ENCODE peak calls at places on chromosome 15, in eight cellular contexts. One of them, this sample, is unnamed.

GRCh38 chr15:67187351-67187854 is 67.1 kb downstream of the AAGAB start:
- DNase-seq in AG08396: peak
- DNase-seq in stimulated activated CD4-positive, alpha-beta T cell treated with anti-CD3 and anti-CD28 coated beads, Interleukin-2, amount 100 ng/mL, for 48 hours: no peak
- DNase-seq in posterior vena cava: no peak
- DNase-seq in SK-N-SH: peak
- DNase-seq in NCI-H1092 treated with DMSO at 0.1 percent for 48 hours: no peak
- DNase-seq in choroid plexus epithelial cell: peak
- DNase-seq in activated naive CD8-positive, alpha-beta T cell treated with anti-CD3 and anti-CD28 coated beads, Interleukin-2, amount 50 U/mL, for 24 hours: no peak
- DNase-seq in this sample: no peak

GRCh38 chr15:80234883-80235282 is 17.1 kb downstream of the CTXND1 start:
- DNase-seq in posterior vena cava: no peak
- DNase-seq in choroid plexus epithelial cell: peak
- DNase-seq in AG08396: peak
- DNase-seq in NCI-H1092 treated with DMSO at 0.1 percent for 48 hours: no peak
- DNase-seq in activated naive CD8-positive, alpha-beta T cell treated with anti-CD3 and anti-CD28 coated beads, Interleukin-2, amount 50 U/mL, for 24 hours: peak
- DNase-seq in SK-N-SH: no peak
- DNase-seq in stimulated activated CD4-positive, alpha-beta T cell treated with anti-CD3 and anti-CD28 coated beads, Interleukin-2, amount 100 ng/mL, for 48 hours: peak
- DNase-seq in this sample: peak

GRCh38 chr15:48466825-48467224 is 135.6 kb downstream of the DUT start:
- DNase-seq in posterior vena cava: no peak
- DNase-seq in NCI-H1092 treated with DMSO at 0.1 percent for 48 hours: no peak
- DNase-seq in choroid plexus epithelial cell: no peak
- DNase-seq in AG08396: no peak
- DNase-seq in SK-N-SH: no peak
- DNase-seq in activated naive CD8-positive, alpha-beta T cell treated with anti-CD3 and anti-CD28 coated beads, Interleukin-2, amount 50 U/mL, for 24 hours: no peak
- DNase-seq in stimulated activated CD4-positive, alpha-beta T cell treated with anti-CD3 and anti-CD28 coated beads, Interleukin-2, amount 100 ng/mL, for 48 hours: no peak
- DNase-seq in this sample: no peak

GRCh38 chr15:29043731-29044485 is 158.1 kb downstream of the APBA2 start:
- DNase-seq in posterior vena cava: no peak
- DNase-seq in stimulated activated CD4-positive, alpha-beta T cell treated with anti-CD3 and anti-CD28 coated beads, Interleukin-2, amount 100 ng/mL, for 48 hours: no peak
- DNase-seq in AG08396: peak
- DNase-seq in SK-N-SH: peak
- DNase-seq in activated naive CD8-positive, alpha-beta T cell treated with anti-CD3 and anti-CD28 coated beads, Interleukin-2, amount 50 U/mL, for 24 hours: no peak
- DNase-seq in choroid plexus epithelial cell: peak
- DNase-seq in NCI-H1092 treated with DMSO at 0.1 percent for 48 hours: no peak
- DNase-seq in this sample: no peak

GRCh38 chr15:37791693-37792092 is 142.7 kb upstream of the TMCO5A start:
- DNase-seq in NCI-H1092 treated with DMSO at 0.1 percent for 48 hours: no peak
- DNase-seq in choroid plexus epithelial cell: no peak
- DNase-seq in SK-N-SH: no peak
- DNase-seq in posterior vena cava: no peak
- DNase-seq in AG08396: no peak
- DNase-seq in stimulated activated CD4-positive, alpha-beta T cell treated with anti-CD3 and anti-CD28 coated beads, Interleukin-2, amount 100 ng/mL, for 48 hours: no peak
- DNase-seq in activated naive CD8-positive, alpha-beta T cell treated with anti-CD3 and anti-CD28 coated beads, Interleukin-2, amount 50 U/mL, for 24 hours: no peak
- DNase-seq in this sample: no peak

GRCh38 chr15:35561308-35561707 is 15.3 kb upstream of the DPH6 start:
- DNase-seq in activated naive CD8-positive, alpha-beta T cell treated with anti-CD3 and anti-CD28 coated beads, Interleukin-2, amount 50 U/mL, for 24 hours: no peak
- DNase-seq in stimulated activated CD4-positive, alpha-beta T cell treated with anti-CD3 and anti-CD28 coated beads, Interleukin-2, amount 100 ng/mL, for 48 hours: no peak
- DNase-seq in SK-N-SH: no peak
- DNase-seq in AG08396: no peak
- DNase-seq in NCI-H1092 treated with DMSO at 0.1 percent for 48 hours: no peak
- DNase-seq in posterior vena cava: no peak
- DNase-seq in choroid plexus epithelial cell: no peak
- DNase-seq in this sample: no peak

GRCh38 chr15:35329993-35330695 is 215.8 kb downstream of the DPH6 start:
- DNase-seq in posterior vena cava: no peak
- DNase-seq in AG08396: no peak
- DNase-seq in SK-N-SH: no peak
- DNase-seq in choroid plexus epithelial cell: no peak
- DNase-seq in activated naive CD8-positive, alpha-beta T cell treated with anti-CD3 and anti-CD28 coated beads, Interleukin-2, amount 50 U/mL, for 24 hours: no peak
- DNase-seq in stimulated activated CD4-positive, alpha-beta T cell treated with anti-CD3 and anti-CD28 coated beads, Interleukin-2, amount 100 ng/mL, for 48 hours: no peak
- DNase-seq in NCI-H1092 treated with DMSO at 0.1 percent for 48 hours: no peak
- DNase-seq in this sample: no peak

GRCh38 chr15:88202231-88202630 is 54.3 kb downstream of the NTRK3 start:
- DNase-seq in NCI-H1092 treated with DMSO at 0.1 percent for 48 hours: no peak
- DNase-seq in activated naive CD8-positive, alpha-beta T cell treated with anti-CD3 and anti-CD28 coated beads, Interleukin-2, amount 50 U/mL, for 24 hours: no peak
- DNase-seq in AG08396: no peak
- DNase-seq in choroid plexus epithelial cell: no peak
- DNase-seq in stimulated activated CD4-positive, alpha-beta T cell treated with anti-CD3 and anti-CD28 coated beads, Interleukin-2, amount 100 ng/mL, for 48 hours: no peak
- DNase-seq in posterior vena cava: no peak
- DNase-seq in SK-N-SH: no peak
- DNase-seq in this sample: no peak

GRCh38 chr15:82680200-82681102 is 29.2 kb downstream of the AP3B2 start:
- DNase-seq in choroid plexus epithelial cell: no peak
- DNase-seq in AG08396: no peak
- DNase-seq in NCI-H1092 treated with DMSO at 0.1 percent for 48 hours: peak
- DNase-seq in posterior vena cava: peak
- DNase-seq in stimulated activated CD4-positive, alpha-beta T cell treated with anti-CD3 and anti-CD28 coated beads, Interleukin-2, amount 100 ng/mL, for 48 hours: peak
- DNase-seq in SK-N-SH: peak
- DNase-seq in activated naive CD8-positive, alpha-beta T cell treated with anti-CD3 and anti-CD28 coated beads, Interleukin-2, amount 50 U/mL, for 24 hours: peak
- DNase-seq in this sample: peak

GRCh38 chr15:100043069-100043641 is 298.6 kb downstream of the ADAMTS17 start:
- DNase-seq in stimulated activated CD4-positive, alpha-beta T cell treated with anti-CD3 and anti-CD28 coated beads, Interleukin-2, amount 100 ng/mL, for 48 hours: no peak
- DNase-seq in SK-N-SH: no peak
- DNase-seq in posterior vena cava: no peak
- DNase-seq in NCI-H1092 treated with DMSO at 0.1 percent for 48 hours: no peak
- DNase-seq in activated naive CD8-positive, alpha-beta T cell treated with anti-CD3 and anti-CD28 coated beads, Interleukin-2, amount 50 U/mL, for 24 hours: no peak
- DNase-seq in AG08396: peak
- DNase-seq in choroid plexus epithelial cell: peak
- DNase-seq in this sample: no peak

GRCh38 chr15:92907880-92908279 is 7.8 kb downstream of the CHD2 start:
- DNase-seq in stimulated activated CD4-positive, alpha-beta T cell treated with anti-CD3 and anti-CD28 coated beads, Interleukin-2, amount 100 ng/mL, for 48 hours: no peak
- DNase-seq in posterior vena cava: peak
- DNase-seq in NCI-H1092 treated with DMSO at 0.1 percent for 48 hours: no peak
- DNase-seq in choroid plexus epithelial cell: peak
- DNase-seq in SK-N-SH: no peak
- DNase-seq in AG08396: peak
- DNase-seq in activated naive CD8-positive, alpha-beta T cell treated with anti-CD3 and anti-CD28 coated beads, Interleukin-2, amount 50 U/mL, for 24 hours: no peak
- DNase-seq in this sample: no peak

GRCh38 chr15:97081666-97082226 is 751.2 kb downstream of the NR2F2 start:
- DNase-seq in choroid plexus epithelial cell: peak
- DNase-seq in stimulated activated CD4-positive, alpha-beta T cell treated with anti-CD3 and anti-CD28 coated beads, Interleukin-2, amount 100 ng/mL, for 48 hours: no peak
- DNase-seq in activated naive CD8-positive, alpha-beta T cell treated with anti-CD3 and anti-CD28 coated beads, Interleukin-2, amount 50 U/mL, for 24 hours: no peak
- DNase-seq in AG08396: no peak
- DNase-seq in posterior vena cava: no peak
- DNase-seq in NCI-H1092 treated with DMSO at 0.1 percent for 48 hours: no peak
- DNase-seq in SK-N-SH: no peak
- DNase-seq in this sample: no peak

GRCh38 chr15:30924353-30924752 is 20.6 kb downstream of the FAN1 start:
- DNase-seq in choroid plexus epithelial cell: peak
- DNase-seq in activated naive CD8-positive, alpha-beta T cell treated with anti-CD3 and anti-CD28 coated beads, Interleukin-2, amount 50 U/mL, for 24 hours: no peak
- DNase-seq in SK-N-SH: no peak
- DNase-seq in NCI-H1092 treated with DMSO at 0.1 percent for 48 hours: no peak
- DNase-seq in stimulated activated CD4-positive, alpha-beta T cell treated with anti-CD3 and anti-CD28 coated beads, Interleukin-2, amount 100 ng/mL, for 48 hours: no peak
- DNase-seq in posterior vena cava: no peak
- DNase-seq in AG08396: peak
- DNase-seq in this sample: no peak

GRCh38 chr15:94930945-94931344 is 699.6 kb downstream of the MCTP2 start:
- DNase-seq in NCI-H1092 treated with DMSO at 0.1 percent for 48 hours: no peak
- DNase-seq in AG08396: no peak
- DNase-seq in stimulated activated CD4-positive, alpha-beta T cell treated with anti-CD3 and anti-CD28 coated beads, Interleukin-2, amount 100 ng/mL, for 48 hours: no peak
- DNase-seq in choroid plexus epithelial cell: no peak
- DNase-seq in SK-N-SH: no peak
- DNase-seq in activated naive CD8-positive, alpha-beta T cell treated with anti-CD3 and anti-CD28 coated beads, Interleukin-2, amount 50 U/mL, for 24 hours: no peak
- DNase-seq in posterior vena cava: no peak
- DNase-seq in this sample: no peak

GRCh38 chr15:95017950-95018349 is 786.6 kb downstream of the MCTP2 start:
- DNase-seq in activated naive CD8-positive, alpha-beta T cell treated with anti-CD3 and anti-CD28 coated beads, Interleukin-2, amount 50 U/mL, for 24 hours: no peak
- DNase-seq in stimulated activated CD4-positive, alpha-beta T cell treated with anti-CD3 and anti-CD28 coated beads, Interleukin-2, amount 100 ng/mL, for 48 hours: no peak
- DNase-seq in SK-N-SH: peak
- DNase-seq in AG08396: no peak
- DNase-seq in choroid plexus epithelial cell: no peak
- DNase-seq in NCI-H1092 treated with DMSO at 0.1 percent for 48 hours: no peak
- DNase-seq in posterior vena cava: peak
- DNase-seq in this sample: no peak

GRCh38 chr15:36622247-36622795 is 42.9 kb downstream of the CDIN1 start:
- DNase-seq in AG08396: no peak
- DNase-seq in stimulated activated CD4-positive, alpha-beta T cell treated with anti-CD3 and anti-CD28 coated beads, Interleukin-2, amount 100 ng/mL, for 48 hours: no peak
- DNase-seq in activated naive CD8-positive, alpha-beta T cell treated with anti-CD3 and anti-CD28 coated beads, Interleukin-2, amount 50 U/mL, for 24 hours: no peak
- DNase-seq in choroid plexus epithelial cell: no peak
- DNase-seq in SK-N-SH: no peak
- DNase-seq in NCI-H1092 treated with DMSO at 0.1 percent for 48 hours: no peak
- DNase-seq in posterior vena cava: no peak
- DNase-seq in this sample: no peak

GRCh38 chr15:39461536-39462140 is 119.2 kb upstream of the THBS1 start:
- DNase-seq in AG08396: no peak
- DNase-seq in NCI-H1092 treated with DMSO at 0.1 percent for 48 hours: no peak
- DNase-seq in SK-N-SH: no peak
- DNase-seq in posterior vena cava: peak
- DNase-seq in activated naive CD8-positive, alpha-beta T cell treated with anti-CD3 and anti-CD28 coated beads, Interleukin-2, amount 50 U/mL, for 24 hours: no peak
- DNase-seq in choroid plexus epithelial cell: peak
- DNase-seq in stimulated activated CD4-positive, alpha-beta T cell treated with anti-CD3 and anti-CD28 coated beads, Interleukin-2, amount 100 ng/mL, for 48 hours: no peak
- DNase-seq in this sample: no peak

GRCh38 chr15:63371297-63371918 is 10.2 kb downstream of the CA12 start:
- DNase-seq in choroid plexus epithelial cell: peak
- DNase-seq in stimulated activated CD4-positive, alpha-beta T cell treated with anti-CD3 and anti-CD28 coated beads, Interleukin-2, amount 100 ng/mL, for 48 hours: no peak
- DNase-seq in NCI-H1092 treated with DMSO at 0.1 percent for 48 hours: no peak
- DNase-seq in AG08396: no peak
- DNase-seq in activated naive CD8-positive, alpha-beta T cell treated with anti-CD3 and anti-CD28 coated beads, Interleukin-2, amount 50 U/mL, for 24 hours: no peak
- DNase-seq in posterior vena cava: no peak
- DNase-seq in SK-N-SH: no peak
- DNase-seq in this sample: no peak

GRCh38 chr15:31058236-31058962 is 43.1 kb downstream of the TRPM1 start:
- DNase-seq in choroid plexus epithelial cell: no peak
- DNase-seq in SK-N-SH: no peak
- DNase-seq in activated naive CD8-positive, alpha-beta T cell treated with anti-CD3 and anti-CD28 coated beads, Interleukin-2, amount 50 U/mL, for 24 hours: no peak
- DNase-seq in stimulated activated CD4-positive, alpha-beta T cell treated with anti-CD3 and anti-CD28 coated beads, Interleukin-2, amount 100 ng/mL, for 48 hours: no peak
- DNase-seq in NCI-H1092 treated with DMSO at 0.1 percent for 48 hours: no peak
- DNase-seq in AG08396: no peak
- DNase-seq in posterior vena cava: no peak
- DNase-seq in this sample: no peak